ENCODE peak calls at places on chromosome 3, in four cellular contexts. D is chondrocyte, T is HT1080, I is NCI-H1930. X is an unnamed sample.

GRCh38 chr3:194247350-194247740 is 103.8 kb downstream of the CPN2 start:
- DNase-seq in D (no peak), T (no peak), I (no peak), X (no peak)

GRCh38 chr3:101970212-101970611 is 120.9 kb downstream of the NFKBIZ start:
- DNase-seq in D (no peak), T (no peak), I (no peak), X (no peak)

GRCh38 chr3:65671004-65671403 is 367.7 kb downstream of the MAGI1 start:
- DNase-seq in D (no peak), T (no peak), I (no peak), X (no peak)

GRCh38 chr3:24242012-24242698 is 252.5 kb downstream of the THRB start:
- DNase-seq in D (no peak), T (peak), I (no peak), X (no peak)

GRCh38 chr3:119395923-119396358 is 67.5 kb downstream of the TMEM39A start:
- DNase-seq in D (no peak), T (no peak), I (no peak), X (no peak)

GRCh38 chr3:48700750-48701405 is 15.2 kb upstream of the NCKIPSD start:
- DNase-seq in D (no peak), T (no peak), I (no peak), X (no peak)

GRCh38 chr3:171028025-171028778 is 1.7 kb upstream of the SLC2A2 start:
- DNase-seq in D (no peak), T (peak), I (no peak), X (no peak)

GRCh38 chr3:50542177-50543034 is 25.1 kb downstream of the C3orf18 start:
- DNase-seq in D (no peak), T (peak), I (no peak), X (no peak)

GRCh38 chr3:71641669-71642068 is 58.1 kb upstream of the FOXP1 start:
- DNase-seq in D (no peak), T (peak), I (no peak), X (no peak)

GRCh38 chr3:73292241-73292640 is 230.8 kb downstream of the EBLN2 start:
- DNase-seq in D (no peak), T (no peak), I (no peak), X (no peak)

GRCh38 chr3:70501596-70501995 is 189.2 kb upstream of the MDFIC2 start:
- DNase-seq in D (no peak), T (no peak), I (no peak), X (no peak)

GRCh38 chr3:72319202-72320095 is 528.8 kb downstream of the SHQ1 start:
- DNase-seq in D (no peak), T (peak), I (no peak), X (no peak)

GRCh38 chr3:11074441-11074840 is 79.9 kb upstream of the HRH1 start:
- DNase-seq in D (no peak), T (no peak), I (no peak), X (no peak)

GRCh38 chr3:103947062-103947461 is 1419.6 kb upstream of the ALCAM start:
- DNase-seq in D (no peak), T (no peak), I (no peak), X (no peak)

GRCh38 chr3:25687742-25688141 is 23.0 kb upstream of the TOP2B start:
- DNase-seq in D (no peak), T (no peak), I (no peak), X (no peak)

GRCh38 chr3:7734456-7734855 is 767.2 kb upstream of the LMCD1 start:
- DNase-seq in D (no peak), T (no peak), I (no peak), X (no peak)

GRCh38 chr3:165279471-165279870 is 83.3 kb upstream of the SLITRK3 start:
- DNase-seq in D (no peak), T (no peak), I (no peak), X (no peak)

GRCh38 chr3:48709051-48709461 is 8.0 kb downstream of the IP6K2 start:
- DNase-seq in D (no peak), T (peak), I (no peak), X (no peak)

GRCh38 chr3:10366681-10367101 is 45.8 kb upstream of the SEC13 start:
- DNase-seq in D (peak), T (peak), I (no peak), X (no peak)

GRCh38 chr3:126419151-126419703 is 24.5 kb downstream of the CFAP100 start:
- DNase-seq in D (no peak), T (no peak), I (no peak), X (no peak)

GRCh38 chr3:126926684-126927404 is 56.1 kb upstream of the PLXNA1 start:
- DNase-seq in D (no peak), T (peak), I (no peak), X (no peak)

GRCh38 chr3:189304465-189305341 is 132.9 kb downstream of the TPRG1 start:
- DNase-seq in D (no peak), T (no peak), I (peak), X (peak)

GRCh38 chr3:44019736-44020135 is 221.9 kb upstream of the TOPAZ1 start:
- DNase-seq in D (no peak), T (no peak), I (no peak), X (no peak)

GRCh38 chr3:57555316-57555715 is 758 bp upstream of the PDE12 start:
- DNase-seq in D (no peak), T (no peak), I (no peak), X (no peak)

GRCh38 chr3:41158947-41159346 is 40.4 kb upstream of the CTNNB1 start:
- DNase-seq in D (no peak), T (peak), I (no peak), X (no peak)

GRCh38 chr3:46670891-46671427 is 22.5 kb downstream of the ALS2CL start:
- DNase-seq in D (no peak), T (no peak), I (no peak), X (no peak)

GRCh38 chr3:65751123-65751700 is 287.5 kb downstream of the MAGI1 start:
- DNase-seq in D (no peak), T (peak), I (no peak), X (no peak)

GRCh38 chr3:177613901-177614300 is 416.6 kb upstream of the TBL1XR1 start:
- DNase-seq in D (no peak), T (no peak), I (no peak), X (no peak)

GRCh38 chr3:27483117-27484001 is 825 bp downstream of the SLC4A7 start:
- DNase-seq in D (no peak), T (peak), I (peak), X (no peak)

GRCh38 chr3:197600796-197601565 is 45.2 kb upstream of the BDH1 start:
- DNase-seq in D (no peak), T (peak), I (no peak), X (no peak)

GRCh38 chr3:15205934-15206661 is at the start of gene CAPN7:
- DNase-seq in D (peak), T (peak), I (no peak), X (no peak)

GRCh38 chr3:42815826-42816225 is 6.6 kb downstream of the ACKR2 start:
- DNase-seq in D (no peak), T (no peak), I (no peak), X (no peak)

GRCh38 chr3:169694117-169694516 is 30.6 kb upstream of the MECOM start:
- DNase-seq in D (no peak), T (peak), I (no peak), X (no peak)

GRCh38 chr3:155418426-155418825 is 124.9 kb upstream of the STRIT1 start:
- DNase-seq in D (no peak), T (no peak), I (no peak), X (no peak)

GRCh38 chr3:109195812-109196211 is 59.3 kb downstream of the C3orf85 start:
- DNase-seq in D (no peak), T (peak), I (no peak), X (no peak)

GRCh38 chr3:107745354-107745753 is 222.6 kb downstream of the BBX start:
- DNase-seq in D (no peak), T (no peak), I (no peak), X (no peak)